ENCODE peak calls at places on chromosomes 2 and 18, in seven cellular contexts. A is stimulated activated CD8-positive, alpha-beta memory T cell treated with anti-CD3 and anti-CD28 coated beads, Interleukin-7, amount 100 ng/mL, for 24 hours; E is CD4-positive, alpha-beta memory T cell; Y is RKO; X is vagina; C is K562; J is effector memory CD8-positive, alpha-beta T cell. N is an unnamed sample.

GRCh38 chr2:11515441-11516071 is 18.3 kb upstream of the GREB1 start:
- DNase-seq in A (no peak), E (no peak), Y (no peak), X (no peak), C (no peak), J (no peak), N (no peak)

GRCh38 chr2:63888490-63889402 is 47.0 kb downstream of the UGP2 start:
- DNase-seq in A (no peak), E (peak), Y (peak), X (no peak), C (peak), J (peak), N (peak)

GRCh38 chr2:132991464-132992045 is 321.6 kb upstream of the LYPD1 start:
- DNase-seq in A (no peak), E (no peak), Y (no peak), X (no peak), C (no peak), J (no peak), N (no peak)

GRCh38 chr2:72924353-72925240 is 7.3 kb downstream of the EMX1 start:
- DNase-seq in A (no peak), E (no peak), Y (no peak), X (no peak), C (no peak), J (no peak), N (no peak)

GRCh38 chr2:215434447-215435260 is 1.2 kb downstream of the FN1 start:
- DNase-seq in A (no peak), E (no peak), Y (no peak), X (no peak), C (no peak), J (no peak), N (no peak)

GRCh38 chr2:29278964-29279363 is 163.7 kb downstream of the CLIP4 start:
- DNase-seq in A (no peak), E (no peak), Y (no peak), X (no peak), C (no peak), J (no peak), N (no peak)

GRCh38 chr18:63648241-63648640 is 4.2 kb upstream of the SERPINB4 start:
- DNase-seq in A (no peak), E (no peak), Y (no peak), X (no peak), C (no peak), J (no peak), N (no peak)

GRCh38 chr2:239928457-239929350 is 96.4 kb downstream of the NDUFA10 start:
- DNase-seq in A (no peak), E (no peak), Y (no peak), X (no peak), C (no peak), J (no peak), N (no peak)

GRCh38 chr2:174224665-174225288 is 23.6 kb downstream of the OLA1 start:
- DNase-seq in A (no peak), E (no peak), Y (no peak), X (no peak), C (peak), J (no peak), N (no peak)

GRCh38 chr18:13568443-13569392 is 157.6 kb downstream of the FAM210A start:
- DNase-seq in A (no peak), E (no peak), Y (no peak), X (no peak), C (no peak), J (no peak), N (no peak)

GRCh38 chr2:144201126-144201525 is 318.8 kb downstream of the ZEB2 start:
- DNase-seq in A (no peak), E (no peak), Y (no peak), X (no peak), C (no peak), J (no peak), N (no peak)

GRCh38 chr18:48769006-48769646 is 181.6 kb downstream of the SMAD7 start:
- DNase-seq in A (no peak), E (no peak), Y (no peak), X (no peak), C (no peak), J (no peak), N (no peak)

GRCh38 chr2:9388102-9388735 is 35.1 kb downstream of the ITGB1BP1 start:
- DNase-seq in A (no peak), E (no peak), Y (no peak), X (no peak), C (no peak), J (no peak), N (no peak)

GRCh38 chr18:54405290-54405689 is 47.6 kb downstream of the C18orf54 start:
- DNase-seq in A (no peak), E (no peak), Y (no peak), X (no peak), C (no peak), J (no peak), N (no peak)

GRCh38 chr2:9806656-9807055 is 36.6 kb upstream of the TAF1B start:
- DNase-seq in A (no peak), E (no peak), Y (no peak), X (no peak), C (no peak), J (no peak), N (no peak)

GRCh38 chr18:27185897-27186296 is 789 bp upstream of the CHST9 start:
- DNase-seq in A (no peak), E (no peak), Y (no peak), X (no peak), C (no peak), J (no peak), N (no peak)

GRCh38 chr2:239852272-239852671 is 172.9 kb downstream of the NDUFA10 start:
- DNase-seq in A (no peak), E (no peak), Y (no peak), X (peak), C (no peak), J (no peak), N (no peak)

GRCh38 chr2:16617282-16618266 is 48.1 kb downstream of the CYRIA start:
- DNase-seq in A (no peak), E (no peak), Y (peak), X (no peak), C (peak), J (no peak), N (peak)

GRCh38 chr2:180890781-180891180 is 89.6 kb upstream of the UBE2E3 start:
- DNase-seq in A (no peak), E (no peak), Y (no peak), X (no peak), C (no peak), J (no peak), N (no peak)

GRCh38 chr2:113700186-113700841 is 56.1 kb downstream of the SLC35F5 start:
- DNase-seq in A (no peak), E (peak), Y (peak), X (no peak), C (peak), J (peak), N (peak)

GRCh38 chr2:95273911-95274290 is 348 bp upstream of the PROM2 start:
- DNase-seq in A (no peak), E (no peak), Y (no peak), X (no peak), C (no peak), J (no peak), N (no peak)

GRCh38 chr2:238864207-238865014 is 16.5 kb downstream of the TWIST2 start:
- DNase-seq in A (no peak), E (no peak), Y (peak), X (no peak), C (no peak), J (no peak), N (peak)

GRCh38 chr18:48018806-48019295 is 88.4 kb upstream of the SMAD2 start:
- DNase-seq in A (no peak), E (no peak), Y (no peak), X (no peak), C (no peak), J (no peak), N (no peak)

GRCh38 chr2:231003186-231003585 is 7.3 kb downstream of the SPATA3 start:
- DNase-seq in A (no peak), E (no peak), Y (no peak), X (no peak), C (no peak), J (no peak), N (no peak)

GRCh38 chr2:95719473-95720060 is 127.8 kb downstream of the TRIM43 start:
- DNase-seq in A (no peak), E (no peak), Y (no peak), X (no peak), C (no peak), J (no peak), N (no peak)

GRCh38 chr18:61889541-61889940 is 3.3 kb downstream of the RNF152 start:
- DNase-seq in A (no peak), E (no peak), Y (no peak), X (no peak), C (no peak), J (no peak), N (no peak)

GRCh38 chr18:79440728-79441127 is 45.0 kb downstream of the NFATC1 start:
- DNase-seq in A (no peak), E (no peak), Y (no peak), X (no peak), C (no peak), J (no peak), N (no peak)

GRCh38 chr2:11397046-11397445 is 52.6 kb upstream of the ROCK2 start:
- DNase-seq in A (no peak), E (no peak), Y (no peak), X (no peak), C (no peak), J (no peak), N (no peak)

GRCh38 chr2:59034791-59035190 is 793.7 kb upstream of the FANCL start:
- DNase-seq in A (no peak), E (no peak), Y (no peak), X (no peak), C (no peak), J (no peak), N (peak)

GRCh38 chr2:138187221-138187620 is 222.9 kb downstream of the HNMT start:
- DNase-seq in A (no peak), E (no peak), Y (no peak), X (no peak), C (no peak), J (no peak), N (no peak)

GRCh38 chr2:72956936-72957335 is 39.6 kb downstream of the EMX1 start:
- DNase-seq in A (no peak), E (no peak), Y (no peak), X (no peak), C (no peak), J (no peak), N (no peak)

GRCh38 chr2:206531996-206532543 is 88.7 kb downstream of the ADAM23 start:
- DNase-seq in A (no peak), E (no peak), Y (no peak), X (no peak), C (no peak), J (no peak), N (no peak)

GRCh38 chr18:57427429-57428181 is 7.6 kb upstream of the ONECUT2 start:
- DNase-seq in A (no peak), E (no peak), Y (no peak), X (no peak), C (no peak), J (no peak), N (no peak)

GRCh38 chr2:238855891-238856580 is 8.2 kb downstream of the TWIST2 start:
- DNase-seq in A (no peak), E (no peak), Y (no peak), X (no peak), C (no peak), J (no peak), N (no peak)

GRCh38 chr2:239545741-239546392 is 145.0 kb upstream of the HDAC4 start:
- DNase-seq in A (no peak), E (no peak), Y (no peak), X (no peak), C (no peak), J (no peak), N (no peak)

GRCh38 chr18:23398401-23398800 is 54.7 kb upstream of the RIOK3 start:
- DNase-seq in A (no peak), E (no peak), Y (no peak), X (no peak), C (no peak), J (no peak), N (no peak)

N was measured in SW480.